ENCODE peak calls at places on chromosomes 1 and 21, in nine cellular contexts. V, P, C, A, O, T, U, Q and M are unnamed samples. For H3K4me1, the result is how much of the 10 kb centered on the place peaks cover.

GRCh38 chr1:24151175-24151533 is 8.2 kb upstream of the IL22RA1 start:
- DNase-seq in V (no peak), P (peak), C (peak), A (no peak), O (peak), T (peak), U (no peak), Q (peak), M (no peak)

GRCh38 chr1:163361123-163361934 is 39.6 kb downstream of the NUF2 start:
- DNase-seq in V (peak), P (no peak), C (peak), A (no peak), O (no peak), T (no peak), U (no peak), Q (no peak), M (no peak)

GRCh38 chr1:219333626-219334025 is 159.9 kb downstream of the LYPLAL1 start:
- DNase-seq in V (no peak), P (no peak), C (no peak), A (no peak), O (no peak), T (no peak), U (no peak), Q (no peak), M (no peak)

GRCh38 chr1:41980872-41981653 is 62.3 kb upstream of the HIVEP3 start:
- DNase-seq in V (no peak), P (peak), C (peak), A (no peak), O (no peak), T (no peak), U (no peak), Q (peak), M (peak)

GRCh38 chr21:37087188-37087587 is 14.1 kb downstream of the TTC3 start:
- DNase-seq in V (peak), P (peak), C (peak), A (no peak), O (no peak), T (no peak), U (peak), Q (no peak), M (no peak)

GRCh38 chr1:205519541-205520131 is 15.2 kb downstream of the CDK18 start:
- DNase-seq in V (peak), P (no peak), C (peak), A (no peak), O (no peak), T (no peak), U (no peak), Q (peak), M (no peak)

GRCh38 chr1:53341521-53341895 is 13.6 kb upstream of the LRP8 start:
- DNase-seq in V (no peak), P (no peak), C (no peak), A (peak), O (no peak), T (peak), U (no peak), Q (no peak), M (peak)

GRCh38 chr1:147840909-147841308 is 61.7 kb upstream of the GJA8 start:
- DNase-seq in V (no peak), P (no peak), C (no peak), A (no peak), O (no peak), T (no peak), U (no peak), Q (no peak), M (no peak)

GRCh38 chr1:42835422-42835821 is 11.0 kb upstream of the ZNF691 start:
- DNase-seq in V (no peak), P (no peak), C (no peak), A (no peak), O (no peak), T (no peak), U (no peak), Q (no peak), M (no peak)

GRCh38 chr1:16122916-16123315 is 33.0 kb downstream of the EPHA2 start:
- DNase-seq in V (peak), P (no peak), C (no peak), A (no peak), O (peak), T (no peak), U (peak), Q (no peak), M (peak)

GRCh38 chr1:229815076-229815475 is 189.0 kb downstream of the URB2 start:
- DNase-seq in V (no peak), P (no peak), C (peak), A (no peak), O (no peak), T (no peak), U (no peak), Q (no peak), M (no peak)

GRCh38 chr1:243367314-243367713 is 111.5 kb downstream of the SDCCAG8 start:
- DNase-seq in V (no peak), P (no peak), C (no peak), A (no peak), O (no peak), T (no peak), U (no peak), Q (no peak), M (no peak)

GRCh38 chr1:70327306-70328076 is 27.0 kb downstream of the ANKRD13C start:
- DNase-seq in V (no peak), P (no peak), C (no peak), A (no peak), O (no peak), T (no peak), U (no peak), Q (no peak), M (no peak)

GRCh38 chr21:40516336-40516735 is 330.6 kb downstream of the DSCAM start:
- DNase-seq in V (no peak), P (peak), C (peak), A (peak), O (no peak), T (no peak), U (peak), Q (no peak), M (no peak)

GRCh38 chr1:40004857-40005256 is 35.7 kb upstream of the CAP1 start:
- DNase-seq in V (no peak), P (no peak), C (peak), A (no peak), O (no peak), T (no peak), U (no peak), Q (no peak), M (no peak)

GRCh38 chr1:78047631-78048030 is 1.9 kb downstream of the GIPC2 start:
- DNase-seq in V (no peak), P (no peak), C (no peak), A (no peak), O (no peak), T (no peak), U (no peak), Q (no peak), M (no peak)

GRCh38 chr21:28283652-28284490 is 708.8 kb downstream of the LTN1 start:
- DNase-seq in V (peak), P (peak), C (no peak), A (no peak), O (no peak), T (no peak), U (no peak), Q (no peak), M (no peak)

GRCh38 chr21:44059710-44060109 is 47.5 kb upstream of the PWP2 start:
- DNase-seq in V (no peak), P (no peak), C (no peak), A (no peak), O (no peak), T (no peak), U (no peak), Q (no peak), M (no peak)

GRCh38 chr1:85839459-85839858 is 131.2 kb upstream of the ZNHIT6 start:
- DNase-seq in V (no peak), P (no peak), C (no peak), A (no peak), O (no peak), T (no peak), U (no peak), Q (no peak), M (no peak)

GRCh38 chr1:85838238-85838637 is 130.0 kb upstream of the ZNHIT6 start:
- DNase-seq in V (no peak), P (no peak), C (no peak), A (no peak), O (no peak), T (no peak), U (no peak), Q (no peak), M (no peak)

GRCh38 chr1:85830837-85831236 is 122.6 kb upstream of the ZNHIT6 start:
- DNase-seq in V (peak), P (no peak), C (no peak), A (no peak), O (no peak), T (no peak), U (no peak), Q (no peak), M (no peak)

GRCh38 chr1:85836736-85837135 is 128.5 kb upstream of the ZNHIT6 start:
- DNase-seq in V (no peak), P (no peak), C (no peak), A (no peak), O (no peak), T (no peak), U (no peak), Q (no peak), M (no peak)
- H3K27ac ChIP-seq in V (no peak), P (no peak), C (no peak), A (no peak), O (no peak), T (no peak), U (no peak), Q (no peak), M (no peak)

GRCh38 chr1:1304331-1305299 is 3.1 kb downstream of the ACAP3 start:
- DNase-seq in V (peak), P (peak), C (peak), A (peak), O (peak), T (peak), U (peak), Q (peak), M (no peak)
- TF ChIP-seq CTCF in V (no peak), P (no peak), C (no peak), A (no peak), O (no peak), T (no peak), U (no peak), Q (no peak), M (no peak)

DNA sequence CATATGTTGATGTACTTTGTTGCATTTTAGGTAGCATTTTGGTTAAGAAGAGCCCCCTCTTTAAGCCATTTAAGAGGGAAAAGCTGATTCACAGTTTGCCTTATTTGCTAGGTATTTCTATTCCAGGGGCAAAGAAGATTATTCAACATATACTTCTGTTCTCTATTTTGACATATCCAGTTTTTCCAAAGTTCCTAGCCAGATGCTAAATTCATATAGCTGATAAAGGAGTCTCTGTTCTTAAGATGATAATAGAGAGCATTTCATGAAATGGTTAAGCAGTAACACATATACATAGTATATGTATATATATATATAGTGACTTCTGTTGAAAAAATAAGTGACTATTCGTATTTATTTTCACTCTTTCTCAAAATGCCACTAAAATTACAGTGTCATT is 15.5 kb upstream of the CD55 start:
- DNase-seq in V (no peak), P (no peak), C (no peak), A (no peak), O (no peak), T (no peak), U (no peak), Q (no peak), M (no peak)
- H3K4me1 ChIP-seq in V (under half), P (under half), C (under half), A (under half), O (under half), T (under half), U (under half), Q (under half), M (under half)

DNA sequence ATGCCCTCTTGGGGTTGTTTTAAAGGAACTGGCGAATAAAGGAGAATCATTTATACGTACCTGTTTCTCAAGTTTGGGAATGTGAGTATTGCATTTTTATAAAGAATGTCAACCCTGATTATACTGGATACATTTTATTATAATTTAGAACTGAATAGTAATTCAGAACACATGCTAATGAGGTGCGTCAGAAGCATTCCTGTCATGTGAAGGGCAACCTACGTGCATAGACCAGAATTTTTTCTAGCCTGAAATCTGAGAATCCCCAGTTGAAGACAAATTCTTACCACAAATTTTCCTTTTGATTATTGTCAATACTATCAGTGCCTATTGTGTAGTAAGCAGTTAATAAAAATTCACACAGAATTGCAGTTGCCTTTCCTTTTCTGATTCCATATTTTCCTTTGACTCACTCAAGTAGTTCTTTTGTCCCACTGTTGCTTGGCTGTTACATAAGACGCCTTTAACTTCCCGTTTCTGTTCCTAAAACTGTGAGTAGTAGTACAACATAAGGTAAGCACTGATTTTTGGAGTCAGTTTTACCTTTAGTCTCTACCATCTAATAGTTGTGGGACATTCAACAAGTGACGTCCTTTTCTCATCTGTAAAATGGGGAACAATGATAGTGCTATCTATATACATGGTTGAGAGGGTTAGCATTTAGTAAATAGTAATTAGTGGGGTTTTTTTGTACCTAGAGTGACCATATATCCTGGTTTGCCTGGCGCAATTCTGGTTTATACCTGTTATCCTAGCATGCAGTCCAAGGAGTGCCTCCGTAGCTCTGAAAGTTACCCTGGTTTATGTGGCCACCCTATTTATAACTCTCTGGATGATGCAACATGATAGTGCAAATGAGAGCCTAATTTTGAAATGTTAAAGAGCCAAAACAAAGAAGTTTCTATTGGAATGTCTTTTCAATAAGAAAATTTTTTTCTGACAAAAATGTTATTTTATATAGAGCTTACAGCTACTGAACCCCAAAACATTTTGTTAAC is 5.4 kb downstream of the AHCYL1 start:
- DNase-seq in V (no peak), P (no peak), C (no peak), A (no peak), O (no peak), T (no peak), U (no peak), Q (no peak), M (no peak)
- H3K27ac ChIP-seq in V (no peak), P (peak), C (no peak), A (no peak), O (no peak), T (peak), U (peak), Q (no peak), M (no peak)

GRCh38 chr21:34857122-34857713 is 188.4 kb downstream of the CLIC6 start:
- DNase-seq in V (no peak), P (no peak), C (no peak), A (no peak), O (no peak), T (no peak), U (no peak), Q (no peak), M (no peak)

GRCh38 chr21:34858559-34858958 is 189.8 kb downstream of the CLIC6 start:
- DNase-seq in V (no peak), P (no peak), C (no peak), A (no peak), O (no peak), T (no peak), U (no peak), Q (no peak), M (no peak)

GRCh38 chr21:34861302-34861701 is 187.8 kb downstream of the RUNX1 start:
- DNase-seq in V (no peak), P (no peak), C (no peak), A (no peak), O (no peak), T (no peak), U (no peak), Q (no peak), M (no peak)

GRCh38 chr21:34859976-34860653 is 189.0 kb downstream of the RUNX1 start:
- DNase-seq in V (no peak), P (no peak), C (no peak), A (no peak), O (no peak), T (no peak), U (no peak), Q (no peak), M (no peak)

GRCh38 chr21:34857874-34858273 is 189.1 kb downstream of the CLIC6 start:
- DNase-seq in V (no peak), P (no peak), C (peak), A (no peak), O (no peak), T (no peak), U (no peak), Q (no peak), M (no peak)
- TF ChIP-seq CTCF in V (peak), P (no peak), C (peak), A (no peak), O (no peak), T (no peak), U (no peak), Q (no peak), M (no peak)

GRCh38 chr1:101107496-101108115 is 82.0 kb upstream of the DPH5 start:
- DNase-seq in V (no peak), P (no peak), C (no peak), A (no peak), O (no peak), T (no peak), U (no peak), Q (no peak), M (no peak)
- H3K4me1 ChIP-seq in V (under half), P (under half), C (under half), A (under half), O (under half), T (under half), U (under half), Q (under half), M (under half)

GRCh38 chr1:234719454-234720258 is 109.7 kb upstream of the IRF2BP2 start:
- DNase-seq in V (no peak), P (peak), C (no peak), A (peak), O (no peak), T (no peak), U (no peak), Q (no peak), M (no peak)

GRCh38 chr1:234720709-234721436 is 110.9 kb upstream of the IRF2BP2 start:
- DNase-seq in V (no peak), P (no peak), C (no peak), A (no peak), O (no peak), T (no peak), U (no peak), Q (no peak), M (no peak)

GRCh38 chr1:234722267-234722704 is 112.3 kb upstream of the IRF2BP2 start:
- DNase-seq in V (no peak), P (no peak), C (no peak), A (peak), O (no peak), T (no peak), U (no peak), Q (no peak), M (no peak)

GRCh38 chr1:234722904-234723588 is 113.1 kb upstream of the IRF2BP2 start:
- DNase-seq in V (peak), P (peak), C (no peak), A (peak), O (peak), T (peak), U (peak), Q (peak), M (peak)

GRCh38 chr1:234721476-234722266 is 111.7 kb upstream of the IRF2BP2 start:
- DNase-seq in V (peak), P (peak), C (no peak), A (peak), O (peak), T (peak), U (peak), Q (peak), M (no peak)
- H3K27ac ChIP-seq in V (peak), P (peak), C (no peak), A (peak), O (peak), T (peak), U (peak), Q (peak), M (no peak)

GRCh38 chr21:17903929-17904639 is 84.9 kb upstream of the C21orf91 start:
- DNase-seq in V (no peak), P (no peak), C (no peak), A (no peak), O (no peak), T (no peak), U (no peak), Q (no peak), M (no peak)

GRCh38 chr21:17900281-17900989 is 81.3 kb upstream of the C21orf91 start:
- DNase-seq in V (no peak), P (no peak), C (peak), A (no peak), O (no peak), T (no peak), U (no peak), Q (no peak), M (no peak)

GRCh38 chr21:17900990-17901385 is 81.8 kb upstream of the C21orf91 start:
- DNase-seq in V (no peak), P (no peak), C (no peak), A (no peak), O (no peak), T (no peak), U (no peak), Q (no peak), M (no peak)

GRCh38 chr21:17901458-17902092 is 82.4 kb upstream of the C21orf91 start:
- DNase-seq in V (no peak), P (no peak), C (no peak), A (no peak), O (no peak), T (no peak), U (no peak), Q (no peak), M (no peak)

GRCh38 chr21:17903029-17903806 is 84.1 kb upstream of the C21orf91 start:
- DNase-seq in V (peak), P (no peak), C (peak), A (no peak), O (no peak), T (no peak), U (no peak), Q (no peak), M (no peak)
- TF ChIP-seq CTCF in V (no peak), P (peak), C (peak), A (peak), O (no peak), T (no peak), U (no peak), Q (no peak), M (peak)

DNA sequence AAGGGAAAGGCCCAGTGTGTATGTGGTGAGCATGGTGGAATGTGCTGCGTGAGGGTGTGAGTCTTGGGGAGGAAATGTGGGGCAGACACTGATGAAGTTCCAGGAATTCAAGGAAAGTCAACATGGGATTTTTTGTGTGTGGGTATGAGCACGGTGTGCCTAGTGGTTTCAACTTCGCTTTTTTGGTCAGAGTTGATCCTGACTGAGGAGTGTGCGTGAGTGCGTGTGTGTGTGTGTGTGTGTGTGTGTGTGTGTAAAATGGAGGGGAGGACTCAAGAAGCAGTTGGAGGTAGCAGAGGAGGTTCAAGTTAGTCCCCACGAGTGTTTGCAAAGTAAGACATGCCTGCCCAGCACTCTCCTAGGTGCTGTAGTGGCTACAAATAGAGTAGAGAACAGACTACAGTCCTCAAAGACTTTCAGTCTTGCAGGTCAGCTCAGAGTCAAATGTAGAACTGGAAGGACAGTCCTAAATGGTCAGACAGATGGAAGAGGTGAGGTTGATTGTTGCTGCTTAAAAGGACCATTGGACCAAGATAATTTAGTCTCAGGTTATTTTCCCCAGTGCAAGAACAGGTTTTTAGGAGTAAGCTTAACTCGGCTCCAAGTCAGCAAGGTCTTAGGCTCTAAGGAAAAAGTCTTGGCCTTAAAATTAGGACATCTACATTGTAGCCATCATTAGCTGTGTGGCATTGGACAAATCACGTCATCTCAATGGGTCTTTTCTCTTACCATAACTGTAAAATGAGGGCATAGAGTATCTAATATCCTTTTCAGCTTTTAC is 25.0 kb downstream of the SLAMF1 start:
- DNase-seq in V (no peak), P (no peak), C (no peak), A (no peak), O (no peak), T (no peak), U (no peak), Q (no peak), M (no peak)
- H3K4me1 ChIP-seq in V (under half), P (under half), C (under half), A (under half), O (under half), T (under half), U (under half), Q (under half), M (under half)